ENCODE peak calls at places on chromosomes 12 and 14, in four cellular contexts. J is K562, B is GM12891, D is NB4. O is an unnamed sample.

GRCh38 chr12:49342914-49343731 is 3.6 kb upstream of the DNAJC22 start:
- DNase-seq in J (peak; percentile 62), B (no peak), D (no peak), O (no peak)

GRCh38 chr14:89276424-89276975 is 140.5 kb downstream of the FOXN3 start:
- DNase-seq in J (no peak), D (peak; percentile 68), B (peak; percentile 30), O (no peak)

GRCh38 chr14:76768201-76768656 is 7.0 kb downstream of the VASH1 start:
- DNase-seq in J (peak; percentile 69), D (peak; percentile 81), B (peak; percentile 75), O (peak; percentile 92)

GRCh38 chr12:54660320-54660962 is 12.3 kb upstream of the DCD start:
- DNase-seq in J (no peak), D (no peak), B (no peak), O (no peak)

GRCh38 chr14:90387201-90387600 is 9.6 kb upstream of the CALM1 start:
- DNase-seq in D (no peak), B (no peak), J (no peak), O (no peak)

GRCh38 chr14:52061380-52061779 is 7.5 kb downstream of the NID2 start:
- DNase-seq in B (no peak), J (no peak), D (no peak), O (no peak)

GRCh38 chr14:58914271-58914855 is 274.1 kb upstream of the DAAM1 start:
- DNase-seq in J (no peak), B (no peak), D (no peak), O (no peak)

GRCh38 chr12:49541911-49542505 is 3.2 kb downstream of the KCNH3 start:
- DNase-seq in B (no peak), J (no peak), D (peak; percentile 27), O (no peak)

GRCh38 chr12:74537126-74537706 is 419 bp upstream of the ATXN7L3B start:
- DNase-seq in D (peak; percentile 73), B (peak; percentile 15), J (peak; percentile 64), O (peak; percentile 78)

GRCh38 chr12:74539765-74540526 is 2.3 kb downstream of the ATXN7L3B start:
- DNase-seq in D (peak; percentile 15), B (no peak), J (peak; percentile 20), O (peak; percentile 54)

GRCh38 chr12:74539261-74539660 is 1.6 kb downstream of the ATXN7L3B start:
- DNase-seq in J (peak; percentile 24), D (no peak), B (no peak), O (peak; percentile 42)

GRCh38 chr12:74538491-74539258 is 1.0 kb downstream of the ATXN7L3B start:
- DNase-seq in B (no peak), J (peak; percentile 33), D (peak; percentile 37), O (peak; percentile 65)

DNA sequence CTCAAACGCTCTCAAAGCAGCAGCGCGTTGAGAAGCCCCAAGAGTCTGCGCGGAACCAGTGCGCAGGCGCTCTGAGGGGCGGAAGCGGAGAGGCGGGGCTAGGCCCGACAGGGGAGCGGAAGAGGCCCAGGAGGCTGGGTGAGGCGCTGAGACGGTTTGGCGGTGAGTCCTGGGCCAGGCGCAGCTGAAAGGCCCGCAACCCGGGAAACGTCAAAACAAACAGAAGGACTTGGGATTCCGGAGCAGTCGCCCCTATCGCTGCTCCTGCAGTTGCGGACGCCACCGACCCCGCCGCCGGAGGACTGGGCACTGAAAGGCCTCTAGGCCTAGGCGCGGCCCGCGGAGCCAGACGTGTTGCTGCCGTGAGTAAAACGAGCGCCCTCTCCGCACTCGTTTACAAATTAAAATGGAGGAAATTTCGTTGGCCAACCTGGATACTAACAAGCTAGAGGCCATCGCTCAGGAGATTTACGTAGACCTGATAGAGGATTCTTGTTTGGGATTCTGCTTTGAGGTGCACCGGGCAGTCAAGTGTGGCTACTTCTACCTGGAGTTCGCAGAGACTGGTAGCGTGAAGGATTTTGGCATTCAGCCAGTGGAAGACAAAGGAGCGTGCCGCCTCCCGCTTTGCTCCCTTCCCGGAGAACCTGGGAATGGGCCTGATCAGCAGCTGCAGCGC is at the start of gene ATXN7L3B:
- DNase-seq in J (peak; percentile 95), B (peak; percentile 72), D (peak; percentile 95), O (peak; percentile 95)
- TF ChIP-seq POLR2A in J (peak; percentile 89), B (peak; percentile 89), D (peak; percentile 75), O (peak; percentile 85)

DNA sequence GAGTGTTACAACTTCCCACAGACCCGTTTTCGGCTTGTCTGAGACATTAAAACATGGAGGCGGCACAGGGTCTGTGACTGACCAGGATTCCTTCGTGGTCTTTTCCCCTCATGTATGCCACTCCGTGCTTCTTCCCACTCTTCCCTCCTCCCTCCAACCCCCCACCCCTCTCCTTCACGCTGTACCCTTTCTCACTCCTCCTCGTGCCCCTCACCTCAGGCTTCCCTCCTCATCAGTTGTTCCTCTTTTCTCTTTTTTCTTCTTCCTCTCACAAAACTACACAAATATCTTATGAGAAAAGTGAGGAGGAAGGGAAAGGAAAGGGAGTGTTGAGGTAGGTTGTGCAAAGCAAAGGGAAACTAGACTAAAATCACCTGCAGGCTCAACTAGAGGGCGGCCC is 160.9 kb upstream of the GZMB start:
- DNase-seq in D (no peak), J (no peak), B (no peak), O (no peak)
- TF ChIP-seq POLR2A in D (no peak), J (no peak), B (no peak), O (no peak)

GRCh38 chr12:74292351-74293194 is 245.1 kb upstream of the ATXN7L3B start:
- DNase-seq in D (no peak), B (no peak), J (peak; percentile 95), O (no peak)
- TF ChIP-seq POLR2A in D (no peak), B (no peak), J (peak; percentile 95), O (no peak)

GRCh38 chr12:120741476-120742206 is 16.0 kb downstream of the ACADS start:
- DNase-seq in B (no peak), D (no peak), J (no peak), O (no peak)
- TF ChIP-seq POLR2A in B (no peak), D (no peak), J (no peak), O (no peak)

O was measured in erythroblast.